ENCODE peak calls at places on chromosome 14, in nine cellular contexts. F, G, B, K, T, U, A, R and S are unnamed samples. For H3K4me1, the result is how much of the 10 kb centered on the place peaks cover.

GRCh38 chr14:29310757-29311156 is 544.2 kb downstream of the FOXG1 start:
- DNase-seq in F (no peak), G (no peak), B (no peak), K (no peak), T (no peak), U (no peak), A (no peak), R (peak), S (no peak)

GRCh38 chr14:75279153-75279738 is 618 bp downstream of the FOS start:
- DNase-seq in F (no peak), G (peak), B (no peak), K (no peak), T (peak), U (peak), A (peak), R (peak), S (no peak)

GRCh38 chr14:90355540-90356518 is 24.1 kb upstream of the NRDE2 start:
- DNase-seq in F (no peak), G (no peak), B (no peak), K (no peak), T (no peak), U (no peak), A (no peak), R (no peak), S (no peak)

GRCh38 chr14:104993808-104994591 is 8.4 kb downstream of the CLBA1 start:
- DNase-seq in F (no peak), G (no peak), B (no peak), K (no peak), T (no peak), U (peak), A (no peak), R (no peak), S (no peak)

GRCh38 chr14:101075025-101075800 is 171.7 kb upstream of the RTL1 start:
- DNase-seq in F (no peak), G (no peak), B (no peak), K (no peak), T (no peak), U (no peak), A (no peak), R (no peak), S (no peak)

GRCh38 chr14:31360919-31361662 is 59.3 kb downstream of the HEATR5A start:
- DNase-seq in F (no peak), G (no peak), B (no peak), K (no peak), T (no peak), U (no peak), A (no peak), R (peak), S (peak)

GRCh38 chr14:87052646-87053225 is 940.2 kb downstream of the GALC start:
- DNase-seq in F (no peak), G (no peak), B (no peak), K (no peak), T (no peak), U (no peak), A (no peak), R (peak), S (no peak)

GRCh38 chr14:24143511-24143910 is 2.1 kb upstream of the EMC9 start:
- DNase-seq in F (no peak), G (no peak), B (no peak), K (no peak), T (no peak), U (no peak), A (no peak), R (peak), S (no peak)

GRCh38 chr14:86798330-86798729 is 1194.7 kb downstream of the GALC start:
- DNase-seq in F (no peak), G (no peak), B (no peak), K (no peak), T (no peak), U (no peak), A (no peak), R (no peak), S (no peak)

GRCh38 chr14:94097091-94097490 is 13.4 kb upstream of the IFI27 start:
- DNase-seq in F (no peak), G (no peak), B (no peak), K (no peak), T (no peak), U (no peak), A (no peak), R (no peak), S (no peak)

GRCh38 chr14:30656190-30656632 is 34.1 kb downstream of the SCFD1 start:
- DNase-seq in F (peak), G (no peak), B (no peak), K (peak), T (no peak), U (peak), A (no peak), R (peak), S (peak)

GRCh38 chr14:58881433-58881832 is 243.7 kb downstream of the DACT1 start:
- DNase-seq in F (no peak), G (no peak), B (no peak), K (no peak), T (no peak), U (no peak), A (no peak), R (no peak), S (no peak)

GRCh38 chr14:105021656-105022275 is 883 bp upstream of the CDCA4 start:
- DNase-seq in F (peak), G (no peak), B (no peak), K (peak), T (peak), U (peak), A (no peak), R (no peak), S (no peak)

GRCh38 chr14:100589071-100589759 is 2.0 kb upstream of the BEGAIN start:
- DNase-seq in F (no peak), G (no peak), B (no peak), K (no peak), T (no peak), U (no peak), A (peak), R (no peak), S (no peak)

GRCh38 chr14:74568896-74569295 is 43.1 kb downstream of the LTBP2 start:
- DNase-seq in F (no peak), G (no peak), B (no peak), K (no peak), T (no peak), U (no peak), A (no peak), R (no peak), S (no peak)

GRCh38 chr14:38316922-38317321 is 61.0 kb upstream of the CLEC14A start:
- DNase-seq in F (no peak), G (no peak), B (no peak), K (no peak), T (no peak), U (no peak), A (no peak), R (no peak), S (no peak)

GRCh38 chr14:72222046-72222445 is 289.8 kb downstream of the RGS6 start:
- DNase-seq in F (no peak), G (no peak), B (no peak), K (no peak), T (no peak), U (no peak), A (no peak), R (no peak), S (no peak)

GRCh38 chr14:104978774-104979691 is 859 bp upstream of the AHNAK2 start:
- DNase-seq in F (no peak), G (no peak), B (no peak), K (no peak), T (peak), U (peak), A (peak), R (no peak), S (no peak)

GRCh38 chr14:80172380-80173055 is 38.8 kb downstream of the DIO2 start:
- DNase-seq in F (no peak), G (no peak), B (no peak), K (no peak), T (no peak), U (no peak), A (no peak), R (no peak), S (no peak)

GRCh38 chr14:54564071-54564798 is 2.7 kb upstream of the SAMD4A start:
- DNase-seq in F (peak), G (no peak), B (no peak), K (peak), T (no peak), U (no peak), A (no peak), R (peak), S (no peak)

GRCh38 chr14:100306506-100307214 is 416 bp upstream of the SLC25A29 start:
- DNase-seq in F (peak), G (peak), B (peak), K (peak), T (peak), U (peak), A (peak), R (peak), S (no peak)

GRCh38 chr14:88613552-88614010 is 50.7 kb downstream of the ZC3H14 start:
- DNase-seq in F (no peak), G (no peak), B (no peak), K (no peak), T (no peak), U (no peak), A (no peak), R (peak), S (no peak)

GRCh38 chr14:50272498-50272897 is 39.5 kb downstream of the L2HGDH start:
- DNase-seq in F (no peak), G (no peak), B (no peak), K (no peak), T (no peak), U (no peak), A (no peak), R (no peak), S (no peak)

GRCh38 chr14:101715209-101716076 is 46.1 kb upstream of the PPP2R5C start:
- DNase-seq in F (no peak), G (no peak), B (no peak), K (no peak), T (no peak), U (no peak), A (peak), R (no peak), S (no peak)

GRCh38 chr14:49999216-49999761 is 106.4 kb downstream of the ARF6 start:
- DNase-seq in F (peak), G (peak), B (peak), K (peak), T (peak), U (peak), A (peak), R (peak), S (no peak)

GRCh38 chr14:105271224-105271890 is 23.0 kb downstream of the BTBD6 start:
- DNase-seq in F (no peak), G (no peak), B (no peak), K (no peak), T (no peak), U (no peak), A (no peak), R (no peak), S (no peak)

GRCh38 chr14:89720076-89720687 is 234.3 kb downstream of the EFCAB11 start:
- DNase-seq in F (no peak), G (no peak), B (no peak), K (no peak), T (no peak), U (no peak), A (no peak), R (no peak), S (no peak)

GRCh38 chr14:63951025-63951424 is 98.2 kb downstream of the SYNE2 start:
- DNase-seq in F (no peak), G (no peak), B (no peak), K (no peak), T (no peak), U (no peak), A (no peak), R (no peak), S (no peak)

GRCh38 chr14:29462271-29462670 is 465.4 kb downstream of the PRKD1 start:
- DNase-seq in F (no peak), G (no peak), B (no peak), K (no peak), T (no peak), U (no peak), A (no peak), R (no peak), S (no peak)

GRCh38 chr14:69640931-69641330 is 29.5 kb downstream of the SUSD6 start:
- DNase-seq in F (no peak), G (no peak), B (no peak), K (no peak), T (no peak), U (no peak), A (no peak), R (no peak), S (no peak)
- H3K4me1 ChIP-seq in F (under half), G (under half), B (under half), K (under half), T (half or more), U (under half), A (under half), R (under half), S (under half)

GRCh38 chr14:53365516-53366130 is 212.5 kb upstream of the DDHD1 start:
- DNase-seq in F (no peak), G (no peak), B (no peak), K (no peak), T (no peak), U (no peak), A (no peak), R (peak), S (no peak)

GRCh38 chr14:53368714-53369191 is 215.6 kb upstream of the DDHD1 start:
- DNase-seq in F (peak), G (no peak), B (no peak), K (no peak), T (no peak), U (no peak), A (no peak), R (peak), S (no peak)

GRCh38 chr14:53367631-53368030 is 214.5 kb upstream of the DDHD1 start:
- DNase-seq in F (no peak), G (no peak), B (no peak), K (no peak), T (no peak), U (no peak), A (no peak), R (no peak), S (no peak)
- H3K27ac ChIP-seq in F (no peak), G (peak), B (peak), K (no peak), T (no peak), U (peak), A (peak), R (peak), S (no peak)

DNA sequence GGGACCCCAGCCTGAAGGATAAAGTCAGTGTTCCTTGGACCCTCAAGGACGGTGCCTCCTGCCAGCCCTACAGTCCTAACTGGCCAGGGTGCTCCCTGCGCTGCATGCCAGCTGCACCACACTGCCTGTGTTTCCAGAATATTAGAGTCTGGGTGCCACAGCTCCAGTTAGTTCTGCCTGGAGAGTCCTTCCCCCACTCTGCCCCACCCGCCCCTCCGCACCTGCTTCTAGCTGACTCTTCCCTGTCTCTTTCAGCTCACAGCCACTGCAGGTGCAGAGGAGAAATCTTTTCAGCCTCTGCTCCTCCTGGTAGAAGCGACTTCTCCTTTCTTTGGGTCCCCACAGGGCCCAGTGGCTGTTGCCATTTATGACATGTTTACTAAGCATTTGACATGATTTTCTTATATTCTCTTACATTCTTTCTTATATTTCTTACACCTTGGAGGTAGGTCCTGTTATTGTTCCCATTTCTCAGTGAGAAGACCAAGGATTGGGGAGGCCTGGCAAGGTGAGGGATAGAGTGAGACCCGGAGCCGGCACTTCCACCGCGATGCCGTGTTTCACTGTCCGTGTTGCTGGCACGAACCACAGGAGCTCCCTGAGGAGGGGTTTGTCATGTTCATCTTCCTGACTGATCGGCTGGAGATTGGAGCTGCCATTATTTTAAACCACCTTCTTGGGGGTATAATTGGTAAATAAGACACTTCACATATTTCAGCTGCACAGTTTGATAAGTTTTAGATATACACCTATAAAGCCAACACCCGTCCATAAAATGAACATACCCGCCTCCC is 29.4 kb downstream of the SYNE3 start:
- DNase-seq in F (no peak), G (no peak), B (no peak), K (peak), T (no peak), U (no peak), A (no peak), R (no peak), S (no peak)
- H3K4me1 ChIP-seq in F (under half), G (under half), B (under half), K (under half), T (under half), U (under half), A (under half), R (under half), S (under half)

DNA sequence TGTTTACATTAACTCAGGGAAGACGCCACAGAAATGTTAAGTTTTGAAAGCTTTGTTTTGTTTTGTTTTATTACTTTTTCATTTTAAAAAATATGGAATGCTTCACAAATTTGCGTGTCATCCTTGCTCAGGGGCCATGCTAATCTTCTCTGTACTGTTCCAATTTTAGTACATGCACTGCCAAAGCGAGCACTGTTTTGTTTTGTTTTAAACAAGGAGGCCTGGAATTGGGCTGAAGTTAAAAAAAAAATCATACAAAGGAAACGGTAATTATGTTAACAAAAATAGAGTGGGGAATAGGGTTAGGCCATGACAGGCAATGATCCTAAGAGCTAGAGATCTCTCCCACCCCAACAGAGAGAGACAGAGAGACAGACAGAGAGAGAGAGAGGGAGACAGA is 57.0 kb downstream of the ZFP36L1 start:
- DNase-seq in F (no peak), G (no peak), B (no peak), K (no peak), T (no peak), U (no peak), A (no peak), R (no peak), S (no peak)
- H3K27ac ChIP-seq in F (peak), G (peak), B (peak), K (no peak), T (peak), U (peak), A (peak), R (no peak), S (no peak)

DNA sequence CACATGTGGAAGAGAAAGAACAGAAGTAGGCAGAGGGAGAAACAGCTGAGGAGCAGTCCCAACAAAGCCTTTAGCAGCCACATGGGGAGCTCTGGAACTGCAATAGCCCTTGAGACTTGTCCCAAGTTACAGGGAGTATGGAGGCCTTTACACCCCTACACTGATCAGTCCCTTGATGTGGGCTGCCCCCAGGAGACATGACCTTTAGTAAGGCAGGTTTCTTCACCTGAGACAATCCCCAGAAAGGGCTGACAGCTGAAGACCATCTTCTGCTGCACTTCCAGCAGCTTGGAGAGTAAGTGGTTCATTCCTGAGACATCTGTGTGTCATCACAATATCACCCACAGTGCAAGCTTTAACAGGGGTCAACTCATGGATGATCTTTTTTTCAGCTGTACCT is 8.6 kb upstream of the SNAPC1 start:
- DNase-seq in F (no peak), G (no peak), B (no peak), K (no peak), T (no peak), U (no peak), A (no peak), R (peak), S (no peak)
- H3K4me1 ChIP-seq in F (under half), G (under half), B (under half), K (under half), T (under half), U (under half), A (under half), R (under half), S (under half)

GRCh38 chr14:68513137-68513536 is 279.7 kb downstream of the ZFP36L1 start:
- DNase-seq in F (no peak), G (no peak), B (no peak), K (no peak), T (no peak), U (no peak), A (no peak), R (no peak), S (no peak)
- H3K27ac ChIP-seq in F (peak), G (peak), B (peak), K (no peak), T (no peak), U (peak), A (no peak), R (no peak), S (no peak)